ENCODE peak calls at places on chromosomes 4 and X, in four cellular contexts. P, S, Z and G are unnamed samples.

GRCh38 chr4:71338846-71339593 is at the start of gene SLC4A4:
- DNase-seq in Z (no peak), P (no peak), S (no peak), G (peak)

GRCh38 chr4:96649536-96649935 is 809.6 kb downstream of the PDHA2 start:
- DNase-seq in S (no peak), Z (no peak), P (no peak), G (no peak)

GRCh38 chrX:120732879-120733278 is 103.0 kb upstream of the C1GALT1C1 start:
- DNase-seq in P (no peak), S (no peak), Z (no peak), G (no peak)

GRCh38 chr4:56803473-56803872 is 18.0 kb downstream of the SPINK2 start:
- DNase-seq in P (no peak), S (no peak), Z (no peak), G (peak)

GRCh38 chr4:38547052-38547451 is 116.9 kb upstream of the KLF3 start:
- DNase-seq in P (no peak), Z (no peak), S (no peak), G (no peak)

GRCh38 chrX:72050011-72050410 is 81.7 kb downstream of the RTL5 start:
- DNase-seq in S (no peak), Z (no peak), P (no peak), G (no peak)

GRCh38 chr4:156792462-156793085 is 179.0 kb downstream of the PDGFC start:
- DNase-seq in P (peak), Z (no peak), S (no peak), G (no peak)

GRCh38 chr4:156255205-156255604 is 301.5 kb upstream of the CTSO start:
- DNase-seq in P (no peak), S (no peak), Z (no peak), G (no peak)

GRCh38 chr4:130309221-130309620 is 1213.3 kb downstream of the C4orf33 start:
- DNase-seq in S (no peak), Z (no peak), P (no peak), G (no peak)

GRCh38 chrX:150361777-150362351 is 1.3 kb upstream of the MAMLD1 start:
- DNase-seq in Z (peak), S (no peak), P (no peak), G (no peak)

GRCh38 chr4:26859762-26860156 is 882 bp upstream of the STIM2 start:
- DNase-seq in Z (no peak), P (no peak), S (no peak), G (no peak)

GRCh38 chr4:1330761-1331590 is 16.0 kb upstream of the UVSSA start:
- DNase-seq in P (no peak), S (no peak), Z (no peak), G (no peak)

GRCh38 chr4:182449960-182450359 is 206.8 kb downstream of the TENM3 start:
- DNase-seq in P (no peak), S (no peak), Z (no peak), G (no peak)

GRCh38 chrX:86507337-86507736 is 359.1 kb downstream of the DACH2 start:
- DNase-seq in Z (no peak), S (no peak), P (no peak), G (no peak)

GRCh38 chr4:76977731-76978350 is 28.3 kb downstream of the SEPTIN11 start:
- DNase-seq in P (no peak), S (no peak), Z (no peak), G (no peak)

GRCh38 chr4:41787931-41788330 is 39.4 kb upstream of the PHOX2B start:
- DNase-seq in S (no peak), Z (no peak), P (no peak), G (no peak)

GRCh38 chr4:165379662-165380061 is 854 bp downstream of the CPE start:
- DNase-seq in P (peak), S (no peak), Z (peak), G (no peak)

GRCh38 chrX:130299279-130300009 is 30.7 kb upstream of the ZNF280C start:
- DNase-seq in S (no peak), Z (no peak), P (no peak), G (no peak)

GRCh38 chrX:101397779-101398178 is 7.0 kb downstream of the RPL36A start:
- DNase-seq in P (no peak), S (no peak), Z (no peak), G (no peak)

GRCh38 chr4:31083451-31083850 is 363.3 kb downstream of the PCDH7 start:
- DNase-seq in P (no peak), S (no peak), Z (no peak), G (no peak)

GRCh38 chr4:87732033-87732770 is 67.2 kb upstream of the IBSP start:
- DNase-seq in P (no peak), S (no peak), Z (no peak), G (no peak)

GRCh38 chr4:77355731-77356130 is 198.7 kb downstream of the CCNG2 start:
- DNase-seq in P (no peak), S (no peak), Z (no peak), G (no peak)

GRCh38 chrX:103330601-103331397 is 760 bp downstream of the TCEAL7 start:
- DNase-seq in S (no peak), Z (peak), P (no peak), G (no peak)

GRCh38 chrX:103329991-103330390 is at the start of gene TCEAL7:
- DNase-seq in S (no peak), Z (peak), P (no peak), G (no peak)
- TF ChIP-seq CBFB in S (no peak), Z (no peak), P (no peak), G (no peak)

DNA sequence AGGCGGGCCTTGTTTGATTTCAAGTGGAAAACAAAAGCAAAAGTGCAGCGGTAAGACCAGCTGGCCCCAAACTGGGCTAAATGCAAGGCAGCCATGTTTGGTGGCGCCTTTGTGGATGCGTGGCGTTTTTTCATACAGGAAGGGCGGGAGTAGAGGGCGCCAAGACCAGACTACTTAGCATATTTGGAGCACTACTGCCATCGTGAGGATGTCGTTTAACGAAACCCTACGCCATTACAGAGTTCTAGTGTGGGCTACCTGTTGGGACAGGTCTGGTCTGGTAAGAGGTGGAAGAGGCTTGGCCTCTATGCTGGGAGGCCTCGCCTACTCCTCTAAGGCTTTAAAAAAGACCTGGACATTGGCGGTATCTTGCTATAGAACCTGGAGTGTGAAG is 230.7 kb upstream of the STK26 start:
- DNase-seq in P (no peak), S (no peak), Z (no peak), G (peak)
- TF ChIP-seq CBFB in P (no peak), S (no peak), Z (no peak), G (peak)

GRCh38 chr4:145954924-145955339 is 16.3 kb upstream of the ZNF827 start:
- DNase-seq in Z (no peak), P (no peak), S (peak), G (no peak)
- TF ChIP-seq CBFB in Z (no peak), P (no peak), S (no peak), G (no peak)

DNA sequence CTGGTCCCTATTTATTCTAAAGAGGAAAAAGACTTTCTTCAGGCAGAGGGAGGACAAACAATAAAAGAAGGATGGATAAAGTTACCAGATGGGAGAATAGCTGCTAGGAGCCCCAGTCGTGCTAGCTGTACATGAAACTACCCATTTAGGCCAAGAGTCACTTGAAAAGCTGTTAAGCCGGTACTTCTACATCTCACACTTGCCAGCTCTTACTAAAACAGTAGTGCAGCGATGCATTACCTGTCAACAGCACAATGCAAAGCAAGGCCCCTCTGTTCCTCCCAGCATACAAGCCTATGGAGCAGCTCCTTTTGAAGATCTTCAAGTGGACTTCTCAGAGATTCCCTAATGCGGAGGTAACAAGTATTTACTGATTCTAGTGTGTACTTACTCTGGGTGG is 1138.8 kb downstream of the ARAP2 start:
- DNase-seq in S (no peak), Z (no peak), P (no peak), G (no peak)
- TF ChIP-seq CBFB in S (no peak), Z (no peak), P (no peak), G (no peak)